ENCODE peak calls at places on chromosomes 11 and 22, in four cellular contexts. One of them, this sample, is unnamed.

GRCh38 chr11:129917231-129917630 is 21.9 kb upstream of the NFRKB start:
- DNase-seq in M059J: peak; percentile 20
- DNase-seq in globus pallidus: no peak
- DNase-seq in PC-3: peak; percentile 60
- DNase-seq in this sample: no peak

GRCh38 chr22:39456262-39457046 is at the start of gene MGAT3:
- DNase-seq in M059J: no peak
- DNase-seq in globus pallidus: no peak
- DNase-seq in PC-3: no peak
- DNase-seq in this sample: no peak

GRCh38 chr11:109729761-109730160 is 307.8 kb downstream of the C11orf87 start:
- DNase-seq in M059J: no peak
- DNase-seq in globus pallidus: no peak
- DNase-seq in PC-3: no peak
- DNase-seq in this sample: no peak

GRCh38 chr11:67054851-67055523 is 1.7 kb upstream of the RHOD start:
- DNase-seq in M059J: peak; percentile 93
- DNase-seq in globus pallidus: no peak
- DNase-seq in PC-3: peak; percentile 99
- DNase-seq in this sample: no peak

GRCh38 chr11:15106201-15106965 is 8.3 kb upstream of the INSC start:
- DNase-seq in M059J: peak; percentile 94
- DNase-seq in globus pallidus: no peak
- DNase-seq in PC-3: peak; percentile 60
- DNase-seq in this sample: no peak

GRCh38 chr11:19524171-19524671 is 188.4 kb upstream of the NAV2 start:
- DNase-seq in M059J: no peak
- DNase-seq in globus pallidus: peak; percentile 77
- DNase-seq in PC-3: no peak
- DNase-seq in this sample: peak; percentile 5

GRCh38 chr11:45102361-45102809 is 44.1 kb upstream of the PRDM11 start:
- DNase-seq in M059J: no peak
- DNase-seq in globus pallidus: no peak
- DNase-seq in PC-3: no peak
- DNase-seq in this sample: no peak

GRCh38 chr11:32487270-32487669 is 51.9 kb upstream of the WT1 start:
- DNase-seq in M059J: peak; percentile 32
- DNase-seq in globus pallidus: no peak
- DNase-seq in PC-3: peak; percentile 30
- DNase-seq in this sample: no peak

GRCh38 chr11:128731041-128731663 is 37.3 kb downstream of the FLI1 start:
- DNase-seq in M059J: no peak
- DNase-seq in globus pallidus: no peak
- DNase-seq in PC-3: peak; percentile 27
- DNase-seq in this sample: no peak

GRCh38 chr22:41810022-41810421 is 9.5 kb downstream of the CCDC134 start:
- DNase-seq in M059J: no peak
- DNase-seq in globus pallidus: no peak
- DNase-seq in PC-3: no peak
- DNase-seq in this sample: no peak

GRCh38 chr11:94450061-94450460 is 43.6 kb downstream of the MRE11 start:
- DNase-seq in M059J: no peak
- DNase-seq in globus pallidus: no peak
- DNase-seq in PC-3: peak; percentile 21
- DNase-seq in this sample: no peak

GRCh38 chr11:45400594-45400993 is 114.5 kb upstream of the SYT13 start:
- DNase-seq in M059J: peak; percentile 91
- DNase-seq in globus pallidus: no peak
- DNase-seq in PC-3: peak; percentile 7
- DNase-seq in this sample: no peak

GRCh38 chr11:28366549-28367341 is 258.6 kb downstream of the METTL15 start:
- DNase-seq in M059J: peak; percentile 42
- DNase-seq in globus pallidus: no peak
- DNase-seq in PC-3: no peak
- DNase-seq in this sample: no peak

GRCh38 chr11:134037093-134037908 is 31.6 kb upstream of the JAM3 start:
- DNase-seq in M059J: peak; percentile 44
- DNase-seq in globus pallidus: peak; percentile 25
- DNase-seq in PC-3: peak; percentile 27
- DNase-seq in this sample: peak; percentile 58

GRCh38 chr11:69674267-69674885 is 777 bp downstream of the LTO1 start:
- DNase-seq in M059J: peak; percentile 71
- DNase-seq in globus pallidus: no peak
- DNase-seq in PC-3: peak; percentile 80
- DNase-seq in this sample: no peak

GRCh38 chr11:64284962-64285884 is at the start of gene GPR137:
- DNase-seq in M059J: peak; percentile 73
- DNase-seq in globus pallidus: peak; percentile 87
- DNase-seq in PC-3: peak; percentile 79
- DNase-seq in this sample: peak; percentile 77

GRCh38 chr11:57082125-57082524 is 93.4 kb downstream of the OR5AK2 start:
- DNase-seq in M059J: no peak
- DNase-seq in globus pallidus: no peak
- DNase-seq in PC-3: no peak
- DNase-seq in this sample: no peak

GRCh38 chr11:133833101-133833898 is 12.0 kb downstream of the SPATA19 start:
- DNase-seq in M059J: no peak
- DNase-seq in globus pallidus: no peak
- DNase-seq in PC-3: no peak
- DNase-seq in this sample: no peak

GRCh38 chr22:50269573-50270301 is 443 bp downstream of the MAPK11 start:
- DNase-seq in M059J: peak; percentile 31
- DNase-seq in globus pallidus: no peak
- DNase-seq in PC-3: peak; percentile 27
- DNase-seq in this sample: no peak

GRCh38 chr22:50178871-50179869 is 6.5 kb upstream of the TRABD start:
- DNase-seq in M059J: no peak
- DNase-seq in globus pallidus: no peak
- DNase-seq in PC-3: no peak
- DNase-seq in this sample: no peak

GRCh38 chr11:128725630-128726461 is 32.0 kb downstream of the FLI1 start:
- DNase-seq in M059J: peak; percentile 86
- DNase-seq in globus pallidus: peak; percentile 32
- DNase-seq in PC-3: no peak
- DNase-seq in this sample: no peak

GRCh38 chr11:118895093-118896039 is 11.7 kb downstream of the CXCR5 start:
- DNase-seq in M059J: no peak
- DNase-seq in globus pallidus: no peak
- DNase-seq in PC-3: no peak
- DNase-seq in this sample: no peak

GRCh38 chr11:78254263-78254662 is 65.5 kb downstream of the USP35 start:
- DNase-seq in M059J: no peak
- DNase-seq in globus pallidus: no peak
- DNase-seq in PC-3: no peak
- DNase-seq in this sample: no peak

GRCh38 chr11:278001-278951 is at the start of gene NLRP6:
- DNase-seq in M059J: no peak
- DNase-seq in globus pallidus: no peak
- DNase-seq in PC-3: no peak
- DNase-seq in this sample: no peak

GRCh38 chr11:6646040-6646439 is 9.6 kb downstream of the DCHS1 start:
- DNase-seq in M059J: no peak
- DNase-seq in globus pallidus: no peak
- DNase-seq in PC-3: no peak
- DNase-seq in this sample: no peak

GRCh38 chr11:125263268-125263790 is 98.8 kb downstream of the PKNOX2 start:
- DNase-seq in M059J: peak; percentile 61
- DNase-seq in globus pallidus: peak; percentile 88
- DNase-seq in PC-3: no peak
- DNase-seq in this sample: peak; percentile 29

GRCh38 chr11:119375629-119376196 is 5.8 kb downstream of the USP2 start:
- DNase-seq in M059J: peak; percentile 54
- DNase-seq in globus pallidus: peak; percentile 95
- DNase-seq in PC-3: no peak
- DNase-seq in this sample: no peak

GRCh38 chr22:49271369-49271727 is 556.3 kb downstream of the BRD1 start:
- DNase-seq in M059J: no peak
- DNase-seq in globus pallidus: no peak
- DNase-seq in PC-3: no peak
- DNase-seq in this sample: no peak

GRCh38 chr11:3215346-3216026 is 3.1 kb downstream of the MRGPRG start:
- DNase-seq in M059J: no peak
- DNase-seq in globus pallidus: no peak
- DNase-seq in PC-3: no peak
- DNase-seq in this sample: peak; percentile 43

GRCh38 chr11:48172818-48173609 is 43.6 kb upstream of the OR4B1 start:
- DNase-seq in M059J: peak; percentile 39
- DNase-seq in globus pallidus: peak; percentile 65
- DNase-seq in PC-3: peak; percentile 74
- DNase-seq in this sample: peak; percentile 54

GRCh38 chr11:70603064-70603755 is 204.9 kb downstream of the CTTN start:
- DNase-seq in M059J: peak; percentile 31
- DNase-seq in globus pallidus: no peak
- DNase-seq in PC-3: no peak
- DNase-seq in this sample: no peak

GRCh38 chr22:41757507-41757906 is 43.0 kb upstream of the CCDC134 start:
- DNase-seq in M059J: no peak
- DNase-seq in globus pallidus: no peak
- DNase-seq in PC-3: no peak
- DNase-seq in this sample: no peak

GRCh38 chr11:44400431-44400830 is 90.5 kb upstream of the ALX4 start:
- DNase-seq in M059J: no peak
- DNase-seq in globus pallidus: no peak
- DNase-seq in PC-3: no peak
- DNase-seq in this sample: no peak

GRCh38 chr22:38881464-38881871 is 9.5 kb upstream of the CBX6 start:
- DNase-seq in M059J: peak; percentile 42
- DNase-seq in globus pallidus: no peak
- DNase-seq in PC-3: peak; percentile 21
- DNase-seq in this sample: peak; percentile 87

GRCh38 chr11:16124390-16124789 is 232.0 kb downstream of the SOX6 start:
- DNase-seq in M059J: no peak
- DNase-seq in globus pallidus: no peak
- DNase-seq in PC-3: no peak
- DNase-seq in this sample: no peak

GRCh38 chr11:123174196-123175183 is 20.6 kb downstream of the CLMP start:
- DNase-seq in M059J: peak; percentile 94
- DNase-seq in globus pallidus: no peak
- DNase-seq in PC-3: peak; percentile 97
- DNase-seq in this sample: no peak

GRCh38 chr11:43830928-43831440 is 49.6 kb upstream of the ALKBH3 start:
- DNase-seq in M059J: peak; percentile 100
- DNase-seq in globus pallidus: no peak
- DNase-seq in PC-3: peak; percentile 97
- DNase-seq in this sample: peak; percentile 62

This sample was measured in cerebellar cortex.